ENCODE peak calls at places on chromosomes 13 and 19, in five cellular contexts. H is K562, B is HepG2, R is H1, W is GM12878. N is an unnamed sample.

GRCh38 chr13:49791214-49791752 is 1.2 kb downstream of the KPNA3 start:
- DNase-seq in R (no peak), B (peak), W (peak), H (peak), N (no peak)

GRCh38 chr19:45971260-45971902 is 2.3 kb downstream of the NOVA2 start:
- DNase-seq in B (no peak), W (no peak), H (no peak), R (no peak), N (no peak)

GRCh38 chr19:46513461-46514236 is 18.0 kb upstream of the PNMA8B start:
- DNase-seq in H (peak), W (no peak), R (peak), B (peak), N (peak)

GRCh38 chr13:34587586-34587985 is 354.5 kb upstream of the NBEA start:
- DNase-seq in W (no peak), R (no peak), H (no peak), B (no peak), N (no peak)

GRCh38 chr19:38742906-38743305 is 1.4 kb downstream of the CAPN12 start:
- DNase-seq in H (no peak), B (no peak), R (no peak), W (no peak), N (no peak)

GRCh38 chr19:6278740-6279619 is 795 bp downstream of the MLLT1 start:
- DNase-seq in B (no peak), R (no peak), H (no peak), W (no peak), N (no peak)

GRCh38 chr13:100508996-100509395 is 79.6 kb downstream of the GGACT start:
- DNase-seq in R (no peak), H (no peak), B (no peak), W (no peak), N (no peak)

GRCh38 chr19:34639491-34640085 is 37.4 kb downstream of the SCGB2B2 start:
- DNase-seq in W (peak), B (peak), H (peak), R (no peak), N (peak)

GRCh38 chr13:92808007-92808406 is 418.6 kb upstream of the GPC6 start:
- DNase-seq in B (no peak), R (no peak), H (no peak), W (no peak), N (no peak)

GRCh38 chr13:60679131-60679530 is 282.1 kb downstream of the TDRD3 start:
- DNase-seq in H (no peak), B (no peak), R (no peak), W (no peak), N (no peak)

GRCh38 chr13:49935171-49936084 is 712 bp downstream of the SPRYD7 start:
- DNase-seq in H (peak), W (no peak), R (peak), B (peak), N (peak)

GRCh38 chr13:64675256-64675892 is 2554.8 kb downstream of the PCDH9 start:
- DNase-seq in R (no peak), B (peak), H (no peak), W (no peak), N (no peak)

GRCh38 chr19:13164370-13165090 is 14.3 kb downstream of the IER2 start:
- DNase-seq in W (no peak), R (peak), H (peak), B (peak), N (no peak)

GRCh38 chr19:12187625-12188024 is 24.7 kb downstream of the ZNF136 start:
- DNase-seq in R (no peak), W (no peak), B (no peak), H (no peak), N (no peak)

GRCh38 chr19:6087074-6087506 is 23.2 kb downstream of the RFX2 start:
- DNase-seq in H (peak), R (no peak), B (peak), W (peak), N (no peak)

GRCh38 chr13:24176351-24177101 is 16.0 kb downstream of the SPATA13 start:
- DNase-seq in B (peak), R (no peak), H (no peak), W (no peak), N (no peak)

GRCh38 chr19:3468211-3468610 is 12.1 kb downstream of the SMIM24 start:
- DNase-seq in W (no peak), H (no peak), R (no peak), B (no peak), N (no peak)
- TF ChIP-seq ATF3 in W (no peak), H (no peak), R (no peak), B (no peak), N (no peak)

GRCh38 chr13:41310963-41311606 is at the start of gene NAA16:
- DNase-seq in H (peak), W (peak), R (peak), B (peak), N (peak)
- TF ChIP-seq POLR2A in H (peak), W (peak), R (peak), B (peak), N (peak)

DNA sequence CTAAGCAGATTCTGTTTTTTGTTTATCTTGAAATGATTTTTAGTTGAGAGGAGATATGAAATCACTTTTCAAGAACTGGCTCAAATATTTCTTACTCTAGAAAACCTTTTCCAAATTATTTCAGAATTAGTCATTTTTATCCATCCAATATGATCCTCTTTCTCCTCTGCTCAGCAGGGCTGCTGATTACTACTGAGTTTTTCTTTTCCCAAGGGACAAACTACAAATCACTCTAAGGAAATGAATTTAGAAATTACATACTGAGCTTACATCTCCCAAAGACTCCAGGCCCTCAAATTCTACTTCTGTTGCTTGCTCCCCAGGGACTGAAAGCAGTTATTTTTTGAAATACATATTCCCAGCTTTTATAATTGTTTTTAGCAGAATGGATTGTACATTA is 87.4 kb upstream of the UFM1 start:
- DNase-seq in H (no peak), W (no peak), B (no peak), R (no peak), N (no peak)
- TF ChIP-seq JUND in H (no peak), W (no peak), B (no peak), R (no peak), N (no peak)

GRCh38 chr13:99473515-99473914 is 27.8 kb upstream of the TM9SF2 start:
- DNase-seq in R (no peak), H (no peak), B (no peak), W (no peak), N (no peak)
- TF ChIP-seq ATF3 in R (no peak), H (no peak), B (no peak), W (no peak), N (no peak)

GRCh38 chr19:1412323-1412923 is 5.0 kb downstream of the DAZAP1 start:
- DNase-seq in W (no peak), H (no peak), R (no peak), B (no peak), N (no peak)

GRCh38 chr19:1410789-1411188 is 3.4 kb downstream of the DAZAP1 start:
- DNase-seq in W (no peak), H (no peak), R (no peak), B (no peak), N (no peak)

GRCh38 chr19:1412995-1413889 is 5.9 kb downstream of the DAZAP1 start:
- DNase-seq in W (no peak), B (no peak), H (no peak), R (no peak), N (no peak)

GRCh38 chr19:1410136-1410786 is 2.9 kb downstream of the DAZAP1 start:
- DNase-seq in H (peak), W (no peak), B (no peak), R (no peak), N (no peak)

DNA sequence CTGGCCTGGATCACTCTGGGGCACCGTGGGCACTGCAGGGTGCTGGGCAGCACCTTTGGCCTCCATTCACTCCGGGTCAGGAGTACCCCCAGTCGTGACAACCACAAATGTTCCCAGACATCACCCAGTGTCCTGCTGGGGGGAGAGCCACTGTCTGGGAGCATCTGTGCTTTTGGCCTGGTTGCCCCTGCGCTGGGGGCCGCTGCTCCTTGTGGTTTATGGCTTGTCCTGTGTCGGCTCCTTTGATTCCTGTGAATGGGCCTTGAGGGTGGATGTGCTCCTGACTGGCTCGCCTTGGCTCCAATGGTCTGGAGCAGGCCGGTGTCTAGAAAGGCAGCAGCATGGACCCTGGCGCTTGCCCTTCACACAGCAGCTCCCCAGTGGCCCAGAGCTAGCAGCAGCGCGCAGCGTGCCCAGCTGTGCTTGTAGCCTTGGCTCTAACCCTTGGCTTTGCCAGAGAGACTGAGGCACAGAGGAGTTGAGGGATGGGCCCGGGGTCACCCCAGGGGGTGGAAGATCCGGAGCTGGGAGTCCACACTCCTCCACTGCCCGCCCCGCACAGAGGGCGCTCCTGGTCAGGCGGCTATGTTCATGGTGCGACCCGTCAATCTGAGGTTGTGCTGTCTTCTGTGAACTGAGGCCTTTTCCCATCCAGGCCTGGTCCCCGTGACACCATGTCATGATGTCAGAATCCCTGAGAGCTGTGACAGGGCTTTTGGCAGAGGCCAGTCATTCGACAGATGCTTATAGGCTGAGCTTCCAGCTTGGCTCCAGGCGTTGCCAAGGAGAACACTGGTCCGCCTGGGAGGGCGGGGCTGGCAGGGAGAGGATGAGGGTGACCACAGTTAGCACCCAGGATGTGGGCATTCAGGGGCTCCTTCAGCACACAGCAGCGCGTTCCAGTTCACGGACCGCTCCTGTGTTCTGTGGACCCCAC is 4.1 kb downstream of the DAZAP1 start:
- DNase-seq in R (no peak), W (no peak), B (no peak), H (no peak), N (no peak)
- TF ChIP-seq POLR2A in R (no peak), W (no peak), B (no peak), H (no peak), N (no peak)

DNA sequence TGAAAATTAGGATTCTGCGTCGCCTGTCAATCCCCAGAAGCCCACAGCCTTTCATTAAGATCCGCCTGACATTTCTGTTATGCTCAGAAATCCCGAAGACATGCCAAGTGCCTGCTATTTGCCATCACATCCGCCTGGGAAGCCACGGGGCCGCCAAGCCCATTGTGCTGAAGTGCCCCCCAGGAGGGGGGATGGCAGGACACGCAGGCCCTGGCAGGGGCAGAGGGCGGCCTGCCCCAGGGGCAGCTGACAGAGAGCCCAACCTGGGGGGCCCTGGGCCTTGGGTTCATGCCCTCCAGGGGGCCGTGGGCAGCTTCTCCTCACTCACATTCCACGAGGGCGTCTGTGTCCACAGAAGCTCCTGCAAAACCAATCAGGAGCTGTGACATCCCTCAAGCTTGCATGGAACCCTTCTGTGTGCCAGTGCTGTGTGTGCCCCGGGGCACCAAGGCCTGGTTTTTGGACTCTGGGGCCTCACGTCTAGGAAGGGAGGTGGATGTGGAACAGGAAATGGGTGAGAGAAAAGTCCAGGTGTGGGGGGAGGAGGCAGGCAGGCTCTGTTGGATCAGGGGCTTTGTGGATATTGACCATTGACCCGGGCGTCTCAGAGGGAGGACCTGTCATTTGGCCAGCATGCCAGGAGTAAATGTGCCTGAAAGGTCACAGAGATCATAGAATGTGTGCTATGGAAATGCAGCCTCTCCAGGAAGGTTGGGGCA is 122.9 kb downstream of the URI1 start:
- DNase-seq in R (no peak), H (no peak), W (no peak), B (no peak), N (no peak)
- TF ChIP-seq JUND in R (no peak), H (no peak), W (no peak), B (no peak), N (no peak)

GRCh38 chr13:99265823-99266426 is 7.7 kb upstream of the GPR18 start:
- DNase-seq in B (peak), R (no peak), H (peak), W (no peak), N (peak)
- TF ChIP-seq ATF3 in B (no peak), R (no peak), H (no peak), W (no peak), N (no peak)

GRCh38 chr13:90553167-90553566 is 794.3 kb upstream of the MIR17HG start:
- DNase-seq in B (no peak), W (no peak), R (no peak), H (no peak), N (no peak)

GRCh38 chr13:90547272-90547790 is 800.2 kb upstream of the MIR17HG start:
- DNase-seq in B (no peak), R (no peak), W (no peak), H (no peak), N (no peak)

GRCh38 chr13:90551253-90551652 is 796.2 kb upstream of the MIR17HG start:
- DNase-seq in W (no peak), R (no peak), H (no peak), B (no peak), N (no peak)

DNA sequence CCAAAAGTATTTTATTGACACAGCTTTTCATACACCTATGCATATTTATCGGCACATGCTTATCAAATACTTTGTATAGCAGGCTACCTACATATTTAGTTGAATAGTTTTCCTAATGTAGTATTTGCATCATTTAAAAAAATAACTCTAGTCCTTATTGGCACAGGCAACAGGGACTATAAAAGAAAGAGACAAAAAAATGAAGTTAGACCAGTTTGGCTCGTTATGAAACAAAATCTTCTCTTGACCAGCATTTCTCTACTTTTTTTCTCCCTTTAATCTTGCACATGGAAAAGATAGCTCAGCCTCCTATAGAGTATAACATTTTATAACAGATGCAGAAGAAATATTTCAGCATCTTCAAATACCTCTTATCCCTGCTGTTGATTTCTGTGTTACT is 794.8 kb upstream of the MIR17HG start:
- DNase-seq in H (no peak), B (no peak), W (no peak), R (no peak), N (no peak)
- TF ChIP-seq POLR2A in H (no peak), B (no peak), W (no peak), R (no peak), N (no peak)

DNA sequence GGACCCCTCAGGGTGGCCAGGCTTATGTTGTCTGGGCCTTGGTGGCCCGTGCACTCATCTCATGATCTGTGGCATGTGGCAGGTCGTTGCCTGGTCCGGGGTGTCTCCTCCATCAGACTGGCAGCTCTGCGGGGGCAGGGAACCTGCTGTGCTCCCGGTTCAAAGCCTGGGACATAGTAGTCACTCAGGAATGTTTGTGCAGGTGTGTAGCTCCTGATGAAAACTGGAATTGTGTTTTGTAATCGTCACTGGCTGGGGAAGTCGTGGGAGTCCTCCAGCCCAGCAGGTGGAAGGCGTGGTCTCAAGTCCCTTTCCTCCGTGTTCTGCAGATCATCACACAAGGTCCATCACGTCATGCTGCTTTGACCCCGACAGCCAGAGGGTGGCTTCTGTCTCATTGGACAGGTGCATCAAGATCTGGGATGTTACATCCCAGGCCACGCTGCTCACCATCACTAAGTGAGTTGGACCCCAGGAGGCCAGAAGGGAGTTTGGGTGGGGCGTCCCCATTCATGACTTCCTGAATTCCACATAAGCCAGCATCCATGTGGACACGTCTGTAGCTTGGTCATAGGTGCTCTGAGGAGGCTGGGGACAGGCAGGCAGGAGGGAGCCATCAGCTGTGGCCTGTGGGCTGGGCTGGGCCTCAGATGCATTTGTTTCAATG is 19.1 kb downstream of the WDR88 start:
- DNase-seq in H (no peak), B (no peak), R (no peak), W (no peak), N (no peak)
- TF ChIP-seq JUND in H (no peak), B (no peak), R (no peak), W (no peak), N (no peak)

GRCh38 chr19:17073869-17074627 is 1.2 kb downstream of the HAUS8 start:
- DNase-seq in H (peak), B (no peak), R (no peak), W (no peak), N (no peak)

GRCh38 chr19:17069249-17069648 is 6.0 kb downstream of the HAUS8 start:
- DNase-seq in H (no peak), B (no peak), W (no peak), R (no peak), N (no peak)

GRCh38 chr19:17070912-17071311 is 4.3 kb downstream of the HAUS8 start:
- DNase-seq in W (no peak), H (no peak), B (no peak), R (no peak), N (no peak)

GRCh38 chr19:17074628-17075034 is 621 bp downstream of the HAUS8 start:
- DNase-seq in W (no peak), B (no peak), H (no peak), R (no peak), N (no peak)

DNA sequence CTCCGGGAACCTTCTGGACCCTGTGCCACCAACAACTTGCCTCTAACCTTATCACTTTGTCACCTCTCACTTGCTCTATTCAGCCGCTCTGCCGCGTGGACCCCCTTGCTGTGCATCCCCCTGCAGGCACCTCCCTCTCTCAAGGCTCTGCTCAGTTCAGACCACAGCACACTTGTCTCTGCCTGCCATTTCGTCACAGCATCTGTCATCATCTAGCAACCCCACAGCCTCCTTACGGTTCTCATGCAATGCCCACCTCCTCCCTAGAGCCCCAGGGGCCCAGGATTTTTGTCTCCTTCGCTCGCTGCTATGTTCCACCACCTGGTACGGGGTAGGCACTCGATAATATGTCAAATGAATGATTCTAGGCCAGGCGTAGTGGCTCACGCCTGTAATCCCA is 4.8 kb downstream of the HAUS8 start:
- DNase-seq in B (no peak), H (no peak), R (no peak), W (no peak), N (no peak)
- TF ChIP-seq ATF3 in B (no peak), H (no peak), R (no peak), W (no peak), N (no peak)